ENCODE peak calls at places on chromosomes 13 and 19, in nine cellular contexts. S is GM23248, M is GM23338, A is PC-3, W is HCT116, G is neural progenitor cell, R is MM.1S, Q is hepatocyte, L is SK-N-SH. O is an unnamed sample.

GRCh38 chr13:26601669-26602068 is 44.2 kb downstream of the WASF3 start:
- DNase-seq in S (peak; percentile 69), M (no peak), A (peak; percentile 52), W (no peak), G (no peak), R (peak; percentile 59), Q (no peak), L (peak; percentile 53), O (peak; percentile 41)

GRCh38 chr13:112696001-112696868 is 6.4 kb downstream of the ATP11A start:
- DNase-seq in S (no peak), M (no peak), A (no peak), W (no peak), G (no peak), R (no peak), Q (no peak), L (no peak), O (no peak)

GRCh38 chr13:52127783-52128702 is 830 bp downstream of the NEK5 start:
- DNase-seq in S (peak; percentile 67), M (peak; percentile 86), A (peak; percentile 79), W (peak; percentile 63), G (peak; percentile 78), R (peak; percentile 35), Q (peak; percentile 83), L (peak; percentile 84), O (peak; percentile 64)

GRCh38 chr13:21054313-21054712 is 7.1 kb downstream of the LATS2 start:
- DNase-seq in S (no peak), M (no peak), A (no peak), W (no peak), G (no peak), R (no peak), Q (no peak), L (no peak), O (no peak)

GRCh38 chr13:30957258-30957943 is 24.9 kb downstream of the TEX26 start:
- DNase-seq in S (no peak), M (no peak), A (no peak), W (no peak), G (no peak), R (no peak), Q (no peak), L (no peak), O (no peak)

GRCh38 chr19:35545855-35546381 is 492 bp downstream of the TMEM147 start:
- DNase-seq in S (peak; percentile 64), M (peak; percentile 63), A (peak; percentile 23), W (no peak), G (no peak), R (peak; percentile 52), Q (peak; percentile 60), L (peak; percentile 79), O (peak; percentile 42)

GRCh38 chr13:63005625-63006024 is 1590.0 kb upstream of the PCDH20 start:
- DNase-seq in S (no peak), M (no peak), A (no peak), W (no peak), G (no peak), R (no peak), Q (no peak), L (no peak), O (no peak)

GRCh38 chr13:102648046-102648445 is 46.8 kb downstream of the METTL21C start:
- DNase-seq in S (no peak), M (no peak), A (no peak), W (no peak), G (no peak), R (no peak), Q (no peak), L (no peak), O (no peak)

GRCh38 chr13:76293751-76294150 is 592.5 kb downstream of the KCTD12 start:
- DNase-seq in S (peak; percentile 34), M (no peak), A (peak; percentile 16), W (no peak), G (no peak), R (no peak), Q (no peak), L (no peak), O (no peak)

GRCh38 chr19:35294328-35294727 is 2.4 kb downstream of the MAG start:
- DNase-seq in S (peak; percentile 29), M (no peak), A (no peak), W (no peak), G (no peak), R (no peak), Q (no peak), L (no peak), O (no peak)

GRCh38 chr13:60229708-60230272 is 66.1 kb upstream of the DIAPH3 start:
- DNase-seq in S (peak; percentile 15), M (no peak), A (no peak), W (no peak), G (no peak), R (no peak), Q (peak; percentile 10), L (peak; percentile 21), O (no peak)

GRCh38 chr19:9782282-9782681 is 13.7 kb upstream of the ZNF846 start:
- DNase-seq in S (no peak), M (no peak), A (no peak), W (no peak), G (no peak), R (no peak), Q (no peak), L (no peak), O (no peak)

GRCh38 chr19:9786819-9787218 is 18.3 kb upstream of the ZNF846 start:
- DNase-seq in S (no peak), M (no peak), A (no peak), W (no peak), G (no peak), R (no peak), Q (no peak), L (no peak), O (no peak)

GRCh38 chr19:9785367-9786331 is 17.1 kb upstream of the ZNF846 start:
- DNase-seq in S (peak; percentile 99), M (peak; percentile 100), A (peak; percentile 97), W (peak; percentile 57), G (peak; percentile 100), R (peak; percentile 48), Q (peak; percentile 100), L (peak; percentile 96), O (peak; percentile 97)

GRCh38 chr19:9789066-9789465 is 20.5 kb upstream of the ZNF846 start:
- DNase-seq in S (no peak), M (peak; percentile 33), A (no peak), W (no peak), G (no peak), R (no peak), Q (peak; percentile 55), L (no peak), O (no peak)

DNA sequence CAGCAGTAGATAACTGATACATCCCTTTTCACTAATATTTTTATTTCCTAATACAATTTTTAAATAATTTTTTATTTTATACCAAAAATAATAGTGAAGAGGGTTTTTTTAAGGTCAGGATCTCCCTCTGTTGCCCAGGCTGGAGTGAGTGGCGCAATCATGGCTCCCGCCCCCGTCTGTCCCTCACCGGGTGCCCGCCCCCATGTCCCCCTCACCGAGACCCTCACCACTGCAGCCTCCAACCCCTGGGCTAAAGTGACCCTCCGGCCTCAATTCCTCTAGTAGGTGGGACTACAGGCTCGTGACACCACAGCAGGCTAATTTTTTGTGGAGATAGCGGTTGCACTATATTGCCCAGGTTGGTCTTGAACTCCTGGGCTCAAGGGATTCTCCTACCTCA is 17.8 kb upstream of the ZNF846 start:
- DNase-seq in S (no peak), M (peak; percentile 24), A (no peak), W (no peak), G (no peak), R (no peak), Q (no peak), L (no peak), O (no peak)
- H2AFZ ChIP-seq in S (peak overlapping the region; percentile 99), M (no peak overlapping the region), A (peak overlapping the region; percentile 86), W (no peak overlapping the region), G (peak overlapping the region; percentile 74), R (no peak overlapping the region), Q (peak overlapping the region; percentile 57), L (peak overlapping the region; percentile 99), O (peak overlapping the region; percentile 70)

GRCh38 chr13:111344471-111345191 is 24.2 kb downstream of the TEX29 start:
- DNase-seq in S (peak; percentile 56), M (peak; percentile 92), A (peak; percentile 43), W (no peak), G (peak; percentile 91), R (no peak), Q (peak; percentile 66), L (no peak), O (no peak)

GRCh38 chr13:111341886-111342285 is 21.4 kb downstream of the TEX29 start:
- DNase-seq in S (no peak), M (no peak), A (no peak), W (no peak), G (no peak), R (no peak), Q (no peak), L (no peak), O (no peak)

GRCh38 chr13:111342716-111343115 is 22.3 kb downstream of the TEX29 start:
- DNase-seq in S (no peak), M (no peak), A (no peak), W (no peak), G (no peak), R (no peak), Q (no peak), L (no peak), O (no peak)

GRCh38 chr13:111345682-111346081 is 25.2 kb downstream of the TEX29 start:
- DNase-seq in S (no peak), M (no peak), A (no peak), W (no peak), G (no peak), R (no peak), Q (no peak), L (no peak), O (no peak)

DNA sequence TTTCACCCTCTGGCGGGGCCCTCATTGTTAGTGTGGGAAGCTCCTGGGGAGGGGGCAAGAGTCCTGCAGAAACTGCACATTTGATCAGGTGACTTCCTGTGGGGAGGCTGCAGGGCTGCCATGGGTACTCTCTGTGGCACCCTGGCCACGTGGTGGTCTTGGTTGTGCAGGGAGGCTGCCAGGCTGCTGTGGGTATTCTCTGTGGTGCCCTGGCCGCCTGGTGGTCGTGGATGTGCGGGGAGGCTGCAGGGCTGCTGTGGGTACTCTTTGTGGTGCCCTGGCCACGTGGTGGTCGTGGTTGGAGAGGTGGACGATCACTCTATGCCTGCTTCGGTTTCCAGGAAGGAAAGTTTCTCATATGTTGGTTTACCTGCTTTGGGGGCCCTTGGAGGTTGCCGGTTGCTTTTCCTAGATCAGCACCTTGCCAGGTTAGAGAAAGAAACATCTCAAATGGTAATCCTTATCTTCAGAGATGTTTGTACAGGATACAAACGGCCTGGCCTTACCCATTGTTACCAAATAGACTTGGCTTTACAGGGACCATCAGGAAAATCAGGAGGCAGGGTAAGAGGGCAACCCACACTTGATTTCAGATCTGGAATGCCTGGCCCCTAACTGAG is 22.9 kb downstream of the TEX29 start:
- DNase-seq in S (no peak), M (no peak), A (no peak), W (no peak), G (no peak), R (no peak), Q (no peak), L (no peak), O (no peak)
- TF ChIP-seq EZH2phosphoT487 in S (no peak), M (no peak), A (no peak), W (no peak), G (no peak), R (no peak), Q (no peak), L (no peak), O (no peak)

GRCh38 chr19:46181386-46181774 is 33.3 kb downstream of the IGFL2 start:
- DNase-seq in S (peak; percentile 71), M (no peak), A (peak; percentile 52), W (no peak), G (no peak), R (peak; percentile 12), Q (no peak), L (no peak), O (no peak)
- H2AFZ ChIP-seq in S (no peak overlapping the region), M (peak overlapping the region; percentile 90), A (peak overlapping the region; percentile 11), W (no peak overlapping the region), G (peak overlapping the region; percentile 22), R (peak overlapping the region; percentile 18), Q (no peak overlapping the region), L (peak overlapping the region; percentile 43), O (no peak overlapping the region)

GRCh38 chr19:19321143-19321577 is 531 bp downstream of the MAU2 start:
- DNase-seq in S (peak; percentile 58), M (peak; percentile 73), A (peak; percentile 29), W (no peak), G (peak; percentile 71), R (peak; percentile 12), Q (peak; percentile 41), L (peak; percentile 68), O (peak; percentile 44)
- TF ChIP-seq EZH2phosphoT487 in S (no peak), M (no peak), A (no peak), W (no peak), G (no peak), R (no peak), Q (no peak), L (no peak), O (no peak)

O was measured in OCI-LY7.